ENCODE peak calls at places on chromosomes 12 and 14, in four cellular contexts. M is ovary; I is HS-5; K is stimulated activated CD4-positive, alpha-beta T cell treated with anti-CD3 and anti-CD28 coated beads, Interleukin-12 subunit alpha, Interleukin-12 subunit beta, amount 100 ng/mL, for 4 hours. T is an unnamed sample.

GRCh38 chr12:4858385-4858784 is 51.3 kb upstream of the KCNA1 start:
- DNase-seq in I (no peak), M (no peak), K (no peak), T (no peak)

GRCh38 chr12:106918746-106919145 is 37.0 kb upstream of the TMEM263 start:
- DNase-seq in K (no peak), I (no peak), M (no peak), T (no peak)

GRCh38 chr14:55347040-55347439 is 64.6 kb downstream of the ATG14 start:
- DNase-seq in K (no peak), I (no peak), M (no peak), T (no peak)

GRCh38 chr12:89492883-89493282 is 31.7 kb downstream of the GALNT4 start:
- DNase-seq in K (no peak), I (no peak), M (no peak), T (no peak)

GRCh38 chr12:3042394-3042793 is 34.8 kb upstream of the TSPAN9 start:
- DNase-seq in M (no peak), K (no peak), I (no peak), T (peak; percentile 20)

GRCh38 chr14:104749111-104749649 is 3.8 kb upstream of the SIVA1 start:
- DNase-seq in M (no peak), K (no peak), I (no peak), T (no peak)

GRCh38 chr12:110917961-110918360 is 2.4 kb downstream of the MYL2 start:
- DNase-seq in I (no peak), K (no peak), M (no peak), T (no peak)

GRCh38 chr12:122161682-122162081 is 12.3 kb downstream of the IL31 start:
- DNase-seq in K (no peak), I (no peak), M (no peak), T (no peak)

GRCh38 chr12:46483572-46484395 is 111.2 kb upstream of the SLC38A2 start:
- DNase-seq in I (no peak), K (no peak), M (no peak), T (peak; percentile 36)

GRCh38 chr12:49888461-49889151 is 15.1 kb downstream of the FAIM2 start:
- DNase-seq in M (no peak), K (no peak), I (no peak), T (no peak)

GRCh38 chr12:27164330-27165045 is 79.6 kb upstream of the STK38L start:
- DNase-seq in I (no peak), M (no peak), K (no peak), T (no peak)

GRCh38 chr14:104724407-104724980 is 465 bp downstream of the ADSS1 start:
- DNase-seq in I (no peak), K (no peak), M (peak; percentile 67), T (peak; percentile 64)

GRCh38 chr14:92348154-92348553 is 25.2 kb downstream of the SLC24A4 start:
- DNase-seq in M (no peak), I (no peak), K (no peak), T (no peak)

GRCh38 chr12:124264089-124264795 is 30.7 kb upstream of the RFLNA start:
- DNase-seq in M (no peak), I (no peak), K (no peak), T (no peak)

GRCh38 chr12:11500861-11501230 is 105.5 kb upstream of the PRB2 start:
- DNase-seq in I (no peak), K (no peak), M (no peak), T (no peak)

GRCh38 chr12:79114896-79115295 is 250.3 kb downstream of the SYT1 start:
- DNase-seq in K (no peak), M (no peak), I (no peak), T (no peak)

GRCh38 chr12:21613931-21614330 is 9.3 kb upstream of the GYS2 start:
- DNase-seq in K (no peak), M (no peak), I (no peak), T (no peak)

GRCh38 chr14:22538671-22539228 is 50.3 kb downstream of the DAD1 start:
- DNase-seq in I (no peak), M (no peak), K (no peak), T (no peak)

GRCh38 chr14:78673845-78674244 is 503.7 kb downstream of the NRXN3 start:
- DNase-seq in I (no peak), M (no peak), K (no peak), T (no peak)

GRCh38 chr14:43872222-43872621 is 634.9 kb downstream of the FSCB start:
- DNase-seq in K (no peak), I (no peak), M (no peak), T (no peak)

GRCh38 chr12:54935235-54935951 is 49.2 kb downstream of the TESPA1 start:
- DNase-seq in M (no peak), I (peak; percentile 76), K (peak; percentile 25), T (peak; percentile 45)

GRCh38 chr12:68609955-68610434 is 704 bp upstream of the RAP1B start:
- DNase-seq in I (peak; percentile 49), K (no peak), M (no peak), T (peak; percentile 31)

GRCh38 chr14:79279645-79280399 is 931.5 kb downstream of the DIO2 start:
- DNase-seq in M (no peak), I (no peak), K (no peak), T (no peak)

GRCh38 chr12:112179341-112179740 is 54.0 kb downstream of the TRAFD1 start:
- DNase-seq in I (no peak), K (no peak), M (no peak), T (no peak)

GRCh38 chr12:2111816-2112215 is 59.0 kb downstream of the CACNA1C start:
- DNase-seq in K (no peak), I (no peak), M (no peak), T (no peak)

GRCh38 chr14:34496679-34497513 is 34.9 kb upstream of the SPTSSA start:
- DNase-seq in I (peak; percentile 93), K (no peak), M (peak; percentile 87), T (peak; percentile 91)

GRCh38 chr12:95820096-95820703 is 29.6 kb upstream of the NTN4 start:
- DNase-seq in M (no peak), I (peak; percentile 34), K (no peak), T (peak; percentile 73)

GRCh38 chr14:71521736-71522135 is 410.5 kb upstream of the RGS6 start:
- DNase-seq in I (no peak), M (no peak), K (no peak), T (no peak)

GRCh38 chr14:66650491-66650911 is 142.6 kb downstream of the GPHN start:
- DNase-seq in K (no peak), M (no peak), I (no peak), T (no peak)

GRCh38 chr14:94164685-94165431 is 9.3 kb upstream of the PPP4R4 start:
- DNase-seq in I (no peak), K (peak; percentile 18), M (peak; percentile 32), T (no peak)

GRCh38 chr12:75550401-75550851 is 39.0 kb upstream of the KRR1 start:
- DNase-seq in M (no peak), I (no peak), K (no peak), T (peak; percentile 65)

GRCh38 chr12:56158926-56159461 is 835 bp downstream of the MYL6 start:
- DNase-seq in K (no peak), M (peak; percentile 63), I (no peak), T (peak; percentile 92)

GRCh38 chr12:23472329-23472971 is 477.0 kb downstream of the SOX5 start:
- DNase-seq in M (no peak), I (no peak), K (no peak), T (no peak)

GRCh38 chr12:94813314-94813713 is 163.0 kb upstream of the TMCC3 start:
- DNase-seq in K (no peak), I (no peak), M (no peak), T (no peak)

GRCh38 chr14:97846156-97846555 is 1049.0 kb downstream of the VRK1 start:
- DNase-seq in I (no peak), M (no peak), K (no peak), T (no peak)

GRCh38 chr14:101237241-101237616 is 324.1 kb upstream of the DIO3 start:
- DNase-seq in I (no peak), M (no peak), K (no peak), T (no peak)

GRCh38 chr14:67187210-67187609 is 2.0 kb upstream of the GARIN2 start:
- DNase-seq in I (peak; percentile 61), M (no peak), K (no peak), T (peak; percentile 24)

T was measured in adrenal gland.